ENCODE peak calls at places on chromosomes 1 and 21, in seven cellular contexts. E, U, H, Y, M, C and P are unnamed samples.

GRCh38 chr1:217948741-217949140 is 317.6 kb downstream of the SPATA17 start:
- DNase-seq in E (no peak), U (no peak), H (peak; percentile 4), Y (no peak), M (no peak), C (no peak), P (no peak)

GRCh38 chr1:210663730-210664573 is 335.2 kb downstream of the HHAT start:
- DNase-seq in E (no peak), U (no peak), H (peak; percentile 46), Y (no peak), M (no peak), C (no peak), P (no peak)

GRCh38 chr1:21200767-21201166 is 24.1 kb upstream of the EIF4G3 start:
- DNase-seq in E (no peak), U (peak; percentile 49), H (peak; percentile 69), Y (no peak), M (peak; percentile 62), C (no peak), P (peak; percentile 50)

GRCh38 chr1:107529511-107530149 is 388.8 kb downstream of the NTNG1 start:
- DNase-seq in E (no peak), U (peak; percentile 73), H (peak; percentile 56), Y (peak; percentile 19), M (peak; percentile 19), C (no peak), P (peak; percentile 51)

GRCh38 chr1:1915911-1916835 is 1.1 kb downstream of the CALML6 start:
- DNase-seq in E (no peak), U (no peak), H (no peak), Y (no peak), M (no peak), C (no peak), P (no peak)

GRCh38 chr1:208131631-208132286 is 112.4 kb downstream of the PLXNA2 start:
- DNase-seq in E (no peak), U (no peak), H (no peak), Y (no peak), M (no peak), C (no peak), P (no peak)

GRCh38 chr21:44065428-44065827 is 41.8 kb upstream of the PWP2 start:
- DNase-seq in E (no peak), U (peak; percentile 7), H (peak; percentile 13), Y (no peak), M (no peak), C (no peak), P (peak; percentile 63)

GRCh38 chr1:172726740-172727139 is 67.8 kb downstream of the FASLG start:
- DNase-seq in E (no peak), U (no peak), H (no peak), Y (no peak), M (no peak), C (no peak), P (no peak)

GRCh38 chr1:60978421-60979357 is 103.7 kb upstream of the NFIA start:
- DNase-seq in E (peak; percentile 30), U (peak; percentile 37), H (peak; percentile 30), Y (no peak), M (peak; percentile 43), C (no peak), P (peak; percentile 63)

GRCh38 chr1:190747643-190748186 is 270.1 kb upstream of the BRINP3 start:
- DNase-seq in E (no peak), U (no peak), H (peak; percentile 58), Y (no peak), M (no peak), C (peak; percentile 6), P (peak; percentile 80)

GRCh38 chr21:22855581-22855980 is 1857.4 kb downstream of the NCAM2 start:
- DNase-seq in E (no peak), U (no peak), H (no peak), Y (no peak), M (no peak), C (no peak), P (no peak)

GRCh38 chr1:63774617-63775417 is 1.0 kb downstream of the ROR1 start:
- DNase-seq in E (peak; percentile 43), U (peak; percentile 36), H (peak; percentile 62), Y (no peak), M (peak; percentile 19), C (no peak), P (peak; percentile 45)

GRCh38 chr1:32984090-32984828 is 19.6 kb upstream of the RNF19B start:
- DNase-seq in E (no peak), U (peak; percentile 85), H (peak; percentile 41), Y (no peak), M (peak; percentile 74), C (no peak), P (peak; percentile 50)

GRCh38 chr1:15923241-15923640 is 52.7 kb downstream of the ZBTB17 start:
- DNase-seq in E (no peak), U (peak; percentile 53), H (peak; percentile 90), Y (no peak), M (peak; percentile 26), C (no peak), P (peak; percentile 75)

GRCh38 chr1:35660581-35661473 is 19.5 kb upstream of the PSMB2 start:
- DNase-seq in E (no peak), U (peak; percentile 44), H (peak; percentile 65), Y (peak; percentile 55), M (peak; percentile 28), C (peak; percentile 38), P (peak; percentile 79)

GRCh38 chr21:32917392-32918135 is 108.2 kb upstream of the OLIG2 start:
- DNase-seq in E (peak; percentile 18), U (peak; percentile 22), H (peak; percentile 18), Y (no peak), M (no peak), C (no peak), P (peak; percentile 31)

DNA sequence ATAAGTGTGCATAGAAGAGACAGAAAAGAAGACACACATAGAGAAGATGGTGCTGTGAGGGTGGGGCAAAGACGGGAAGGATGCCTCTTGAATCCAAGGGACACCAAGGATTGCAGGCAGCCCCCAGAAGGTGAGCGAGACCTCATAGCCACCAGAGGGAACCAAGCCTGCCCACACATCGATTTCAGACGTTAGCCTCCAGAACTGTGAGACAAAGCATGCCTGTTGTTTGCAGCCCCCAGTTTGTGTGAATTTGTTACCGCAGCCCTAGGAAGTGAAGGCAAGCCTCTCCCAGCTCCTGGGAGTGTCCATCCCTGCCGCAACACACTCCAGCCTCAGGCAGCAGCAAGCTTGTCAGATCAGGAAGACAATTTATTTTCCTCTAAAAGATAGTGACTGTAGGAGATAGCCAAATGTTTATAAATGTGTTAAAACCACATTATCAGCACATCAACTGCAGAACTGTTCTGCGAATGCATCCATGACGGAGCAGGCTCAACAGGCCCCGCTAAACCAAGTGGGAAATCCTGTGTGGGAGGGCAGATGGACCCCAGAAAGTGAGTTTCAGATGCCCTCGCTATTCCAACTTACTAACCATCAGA is 543.3 kb downstream of the MATN1 start:
- DNase-seq in E (no peak), U (no peak), H (no peak), Y (no peak), M (no peak), C (no peak), P (no peak)
- TF ChIP-seq CTCF in E (no peak), U (no peak), H (no peak), Y (no peak), M (no peak), C (no peak), P (no peak)

DNA sequence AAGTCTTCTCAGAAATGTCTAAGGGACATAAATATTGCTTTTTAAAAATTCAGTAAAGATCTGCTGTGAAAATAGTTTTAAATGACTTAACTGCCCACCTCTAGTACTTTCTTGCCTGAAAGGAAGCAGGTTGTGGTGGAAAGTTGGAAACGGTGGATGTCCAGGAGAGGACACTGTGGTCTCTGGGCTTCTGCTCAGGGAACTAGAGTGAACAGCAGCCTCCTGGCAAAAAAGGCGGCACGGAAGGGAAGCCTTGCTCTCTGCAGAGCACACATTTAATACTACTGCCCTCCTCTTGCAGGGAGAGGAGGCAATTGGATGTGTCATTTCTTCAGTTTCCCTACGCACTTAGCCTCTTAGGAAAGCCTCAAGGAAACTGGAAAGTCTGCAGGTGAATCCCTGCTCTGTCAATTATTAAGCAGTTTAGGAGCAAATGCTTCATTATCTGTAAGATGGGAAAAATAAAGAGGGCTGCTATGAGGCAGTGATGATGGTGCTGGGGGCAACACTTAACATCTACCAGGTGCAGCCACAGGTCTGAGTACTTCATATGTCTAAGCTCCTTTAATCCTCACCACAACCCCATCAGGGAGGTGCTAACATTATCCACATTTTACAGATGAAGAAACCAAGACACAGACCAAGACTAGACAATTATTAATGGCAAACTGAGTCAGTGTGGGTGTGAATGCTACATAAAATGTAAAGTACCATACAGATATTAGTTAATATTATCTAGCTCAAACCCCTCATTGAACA is 108.8 kb upstream of the ADAR start:
- DNase-seq in E (no peak), U (no peak), H (no peak), Y (no peak), M (no peak), C (no peak), P (no peak)
- TF ChIP-seq CTCF in E (peak; percentile 23), U (no peak), H (no peak), Y (no peak), M (no peak), C (no peak), P (no peak)

GRCh38 chr1:153958111-153958960 is at the start of gene CRTC2:
- DNase-seq in E (peak; percentile 99), U (peak; percentile 98), H (peak; percentile 98), Y (peak; percentile 98), M (peak; percentile 98), C (peak; percentile 95), P (peak; percentile 99)
- TF ChIP-seq CTCF in E (no peak), U (no peak), H (no peak), Y (no peak), M (peak; percentile 22), C (no peak), P (no peak)

GRCh38 chr1:159214149-159214760 is 9.6 kb downstream of the ACKR1 start:
- DNase-seq in E (no peak), U (peak; percentile 33), H (peak; percentile 21), Y (peak; percentile 10), M (peak; percentile 29), C (no peak), P (peak; percentile 60)

GRCh38 chr1:159208460-159208825 is 3.8 kb downstream of the ACKR1 start:
- DNase-seq in E (no peak), U (no peak), H (no peak), Y (no peak), M (no peak), C (no peak), P (no peak)

GRCh38 chr1:159207774-159208459 is 3.2 kb downstream of the ACKR1 start:
- DNase-seq in E (no peak), U (no peak), H (no peak), Y (no peak), M (no peak), C (no peak), P (peak; percentile 30)

GRCh38 chr1:159212596-159212995 is 7.9 kb downstream of the ACKR1 start:
- DNase-seq in E (no peak), U (no peak), H (no peak), Y (no peak), M (no peak), C (no peak), P (no peak)

DNA sequence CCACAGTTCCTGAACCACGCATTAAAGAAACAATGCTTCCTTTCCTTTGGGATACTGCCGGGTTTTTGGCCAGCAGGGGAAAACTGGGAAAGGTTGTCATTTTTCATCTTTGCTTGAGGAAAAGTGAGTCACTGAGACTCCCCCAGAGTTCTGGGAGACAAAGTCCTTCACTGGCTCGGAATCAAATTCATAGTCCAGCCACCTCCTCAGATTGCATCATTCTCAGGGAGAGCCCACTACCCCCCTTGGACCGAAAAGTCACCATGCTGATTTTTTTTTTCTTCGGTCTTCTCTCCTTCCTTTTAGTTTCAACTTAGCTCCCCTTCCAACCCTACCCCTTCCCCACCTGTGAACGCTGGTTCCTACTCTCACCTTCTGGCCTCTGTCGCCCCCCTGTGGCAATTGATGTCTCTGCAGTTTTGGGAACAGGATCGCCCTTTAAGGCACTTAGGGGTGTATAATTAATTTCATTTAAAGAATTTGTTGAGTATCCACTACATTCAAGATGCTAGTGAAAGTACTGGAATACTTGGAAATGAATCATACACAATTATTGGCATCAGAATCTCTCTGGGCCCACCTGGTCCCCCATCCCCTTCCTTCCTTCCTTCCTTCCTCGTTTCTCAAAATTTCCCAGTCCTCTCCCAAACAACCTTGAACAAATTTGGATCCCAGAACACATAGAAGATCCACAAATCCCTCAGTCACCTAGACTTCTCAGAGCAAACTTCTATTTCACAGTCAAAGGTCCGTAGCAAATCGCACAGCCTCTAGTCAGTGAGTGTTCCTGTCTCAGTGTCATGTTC is 6.9 kb downstream of the ACKR1 start:
- DNase-seq in E (no peak), U (no peak), H (peak; percentile 47), Y (no peak), M (no peak), C (no peak), P (peak; percentile 82)
- TF ChIP-seq CTCF in E (peak; percentile 82), U (peak; percentile 81), H (peak; percentile 64), Y (peak; percentile 89), M (peak; percentile 93), C (peak; percentile 76), P (peak; percentile 84)